ENCODE peak calls at places on chromosome 10, in ten cellular contexts. One of them, this sample, is unnamed.
A peak's percentile ranks its signal among the peaks of the same experiment; 100 is the strongest.

GRCh38 chr10:106566871-106567270 is 597.6 kb downstream of the SORCS1 start:
- DNase-seq in NCI-H345: no peak
- DNase-seq in stimulated activated CD4-positive, alpha-beta T cell treated with anti-CD3 and anti-CD28 coated beads, Interleukin-4, amount 100 ng/mL, for 4 hours: no peak
- DNase-seq in T-cell: no peak
- DNase-seq in AG10803: peak; percentile 35
- DNase-seq in stromal cell of bone marrow: no peak
- DNase-seq in caudate nucleus: no peak
- DNase-seq in Jurkat, Clone E6-1: no peak
- DNase-seq in dermis blood vessel endothelial cell: no peak
- DNase-seq in HTR-8/SVneo: no peak
- DNase-seq in this sample: no peak

GRCh38 chr10:86203162-86203905 is 163.3 kb downstream of the GRID1 start:
- DNase-seq in Jurkat, Clone E6-1: peak; percentile 27
- DNase-seq in T-cell: no peak
- DNase-seq in dermis blood vessel endothelial cell: peak; percentile 15
- DNase-seq in AG10803: peak; percentile 4
- DNase-seq in stromal cell of bone marrow: peak; percentile 2
- DNase-seq in HTR-8/SVneo: peak; percentile 34
- DNase-seq in NCI-H345: no peak
- DNase-seq in caudate nucleus: no peak
- DNase-seq in stimulated activated CD4-positive, alpha-beta T cell treated with anti-CD3 and anti-CD28 coated beads, Interleukin-4, amount 100 ng/mL, for 4 hours: no peak
- DNase-seq in this sample: no peak

GRCh38 chr10:82981137-82981723 is 1106.2 kb downstream of the NRG3 start:
- DNase-seq in Jurkat, Clone E6-1: no peak
- DNase-seq in T-cell: no peak
- DNase-seq in NCI-H345: no peak
- DNase-seq in stromal cell of bone marrow: peak; percentile 29
- DNase-seq in stimulated activated CD4-positive, alpha-beta T cell treated with anti-CD3 and anti-CD28 coated beads, Interleukin-4, amount 100 ng/mL, for 4 hours: no peak
- DNase-seq in dermis blood vessel endothelial cell: no peak
- DNase-seq in AG10803: peak; percentile 61
- DNase-seq in caudate nucleus: no peak
- DNase-seq in HTR-8/SVneo: no peak
- DNase-seq in this sample: no peak

GRCh38 chr10:111247781-111248389 is 171.1 kb downstream of the ADRA2A start:
- DNase-seq in stromal cell of bone marrow: no peak
- DNase-seq in caudate nucleus: no peak
- DNase-seq in NCI-H345: no peak
- DNase-seq in Jurkat, Clone E6-1: no peak
- DNase-seq in dermis blood vessel endothelial cell: no peak
- DNase-seq in AG10803: peak; percentile 17
- DNase-seq in HTR-8/SVneo: peak; percentile 7
- DNase-seq in stimulated activated CD4-positive, alpha-beta T cell treated with anti-CD3 and anti-CD28 coated beads, Interleukin-4, amount 100 ng/mL, for 4 hours: no peak
- DNase-seq in T-cell: no peak
- DNase-seq in this sample: no peak

GRCh38 chr10:29646238-29646902 is 11.6 kb upstream of the SVIL start:
- DNase-seq in AG10803: peak; percentile 88
- DNase-seq in HTR-8/SVneo: peak; percentile 74
- DNase-seq in stromal cell of bone marrow: peak; percentile 93
- DNase-seq in stimulated activated CD4-positive, alpha-beta T cell treated with anti-CD3 and anti-CD28 coated beads, Interleukin-4, amount 100 ng/mL, for 4 hours: peak; percentile 25
- DNase-seq in NCI-H345: no peak
- DNase-seq in Jurkat, Clone E6-1: no peak
- DNase-seq in T-cell: no peak
- DNase-seq in dermis blood vessel endothelial cell: peak; percentile 50
- DNase-seq in caudate nucleus: no peak
- DNase-seq in this sample: peak; percentile 95

GRCh38 chr10:86523348-86523747 is 1.8 kb upstream of the WAPL start:
- DNase-seq in T-cell: no peak
- DNase-seq in stimulated activated CD4-positive, alpha-beta T cell treated with anti-CD3 and anti-CD28 coated beads, Interleukin-4, amount 100 ng/mL, for 4 hours: no peak
- DNase-seq in AG10803: peak; percentile 20
- DNase-seq in Jurkat, Clone E6-1: no peak
- DNase-seq in HTR-8/SVneo: no peak
- DNase-seq in stromal cell of bone marrow: no peak
- DNase-seq in dermis blood vessel endothelial cell: no peak
- DNase-seq in caudate nucleus: no peak
- DNase-seq in NCI-H345: no peak
- DNase-seq in this sample: no peak

GRCh38 chr10:26367771-26368170 is 70.4 kb upstream of the APBB1IP start:
- DNase-seq in T-cell: no peak
- DNase-seq in caudate nucleus: no peak
- DNase-seq in AG10803: peak; percentile 30
- DNase-seq in Jurkat, Clone E6-1: peak; percentile 46
- DNase-seq in NCI-H345: no peak
- DNase-seq in stimulated activated CD4-positive, alpha-beta T cell treated with anti-CD3 and anti-CD28 coated beads, Interleukin-4, amount 100 ng/mL, for 4 hours: no peak
- DNase-seq in stromal cell of bone marrow: no peak
- DNase-seq in HTR-8/SVneo: peak; percentile 22
- DNase-seq in dermis blood vessel endothelial cell: peak; percentile 4
- DNase-seq in this sample: peak; percentile 0

GRCh38 chr10:101561068-101561915 is 26.8 kb downstream of the POLL start:
- DNase-seq in T-cell: no peak
- DNase-seq in AG10803: no peak
- DNase-seq in caudate nucleus: no peak
- DNase-seq in dermis blood vessel endothelial cell: no peak
- DNase-seq in stimulated activated CD4-positive, alpha-beta T cell treated with anti-CD3 and anti-CD28 coated beads, Interleukin-4, amount 100 ng/mL, for 4 hours: no peak
- DNase-seq in HTR-8/SVneo: no peak
- DNase-seq in NCI-H345: no peak
- DNase-seq in Jurkat, Clone E6-1: no peak
- DNase-seq in stromal cell of bone marrow: no peak
- DNase-seq in this sample: no peak

GRCh38 chr10:75136346-75136745 is 24.9 kb downstream of the SAMD8 start:
- DNase-seq in dermis blood vessel endothelial cell: no peak
- DNase-seq in AG10803: no peak
- DNase-seq in stimulated activated CD4-positive, alpha-beta T cell treated with anti-CD3 and anti-CD28 coated beads, Interleukin-4, amount 100 ng/mL, for 4 hours: no peak
- DNase-seq in stromal cell of bone marrow: no peak
- DNase-seq in HTR-8/SVneo: no peak
- DNase-seq in caudate nucleus: no peak
- DNase-seq in NCI-H345: no peak
- DNase-seq in T-cell: no peak
- DNase-seq in Jurkat, Clone E6-1: no peak
- DNase-seq in this sample: no peak

GRCh38 chr10:18140957-18141888 is 999 bp downstream of the CACNB2 start:
- DNase-seq in caudate nucleus: no peak
- DNase-seq in stromal cell of bone marrow: no peak
- DNase-seq in stimulated activated CD4-positive, alpha-beta T cell treated with anti-CD3 and anti-CD28 coated beads, Interleukin-4, amount 100 ng/mL, for 4 hours: no peak
- DNase-seq in AG10803: no peak
- DNase-seq in NCI-H345: no peak
- DNase-seq in T-cell: no peak
- DNase-seq in Jurkat, Clone E6-1: no peak
- DNase-seq in dermis blood vessel endothelial cell: no peak
- DNase-seq in HTR-8/SVneo: no peak
- DNase-seq in this sample: no peak

GRCh38 chr10:110355922-110356627 is 51.4 kb upstream of the SMNDC1 start:
- DNase-seq in stromal cell of bone marrow: no peak
- DNase-seq in stimulated activated CD4-positive, alpha-beta T cell treated with anti-CD3 and anti-CD28 coated beads, Interleukin-4, amount 100 ng/mL, for 4 hours: peak; percentile 53
- DNase-seq in NCI-H345: no peak
- DNase-seq in caudate nucleus: no peak
- DNase-seq in Jurkat, Clone E6-1: no peak
- DNase-seq in T-cell: peak; percentile 27
- DNase-seq in AG10803: no peak
- DNase-seq in HTR-8/SVneo: no peak
- DNase-seq in dermis blood vessel endothelial cell: no peak
- DNase-seq in this sample: no peak

GRCh38 chr10:75191821-75192568 is 18.6 kb upstream of the VDAC2 start:
- DNase-seq in dermis blood vessel endothelial cell: peak; percentile 62
- DNase-seq in T-cell: no peak
- DNase-seq in HTR-8/SVneo: peak; percentile 76
- DNase-seq in AG10803: peak; percentile 93
- DNase-seq in stimulated activated CD4-positive, alpha-beta T cell treated with anti-CD3 and anti-CD28 coated beads, Interleukin-4, amount 100 ng/mL, for 4 hours: no peak
- DNase-seq in stromal cell of bone marrow: peak; percentile 89
- DNase-seq in Jurkat, Clone E6-1: no peak
- DNase-seq in caudate nucleus: no peak
- DNase-seq in NCI-H345: no peak
- DNase-seq in this sample: peak; percentile 84

GRCh38 chr10:79239275-79239779 is 107.9 kb upstream of the PPIF start:
- DNase-seq in stromal cell of bone marrow: peak; percentile 36
- DNase-seq in dermis blood vessel endothelial cell: no peak
- DNase-seq in NCI-H345: no peak
- DNase-seq in Jurkat, Clone E6-1: no peak
- DNase-seq in AG10803: no peak
- DNase-seq in HTR-8/SVneo: peak; percentile 53
- DNase-seq in stimulated activated CD4-positive, alpha-beta T cell treated with anti-CD3 and anti-CD28 coated beads, Interleukin-4, amount 100 ng/mL, for 4 hours: no peak
- DNase-seq in caudate nucleus: peak; percentile 72
- DNase-seq in T-cell: no peak
- DNase-seq in this sample: no peak

GRCh38 chr10:120607016-120607709 is 150.1 kb downstream of the PLPP4 start:
- DNase-seq in stromal cell of bone marrow: peak; percentile 71
- DNase-seq in T-cell: no peak
- DNase-seq in stimulated activated CD4-positive, alpha-beta T cell treated with anti-CD3 and anti-CD28 coated beads, Interleukin-4, amount 100 ng/mL, for 4 hours: no peak
- DNase-seq in NCI-H345: no peak
- DNase-seq in dermis blood vessel endothelial cell: no peak
- DNase-seq in AG10803: peak; percentile 84
- DNase-seq in Jurkat, Clone E6-1: no peak
- DNase-seq in caudate nucleus: no peak
- DNase-seq in HTR-8/SVneo: no peak
- DNase-seq in this sample: no peak

GRCh38 chr10:70613941-70614340 is 11.4 kb upstream of the PRF1 start:
- DNase-seq in Jurkat, Clone E6-1: no peak
- DNase-seq in caudate nucleus: no peak
- DNase-seq in NCI-H345: no peak
- DNase-seq in T-cell: no peak
- DNase-seq in stimulated activated CD4-positive, alpha-beta T cell treated with anti-CD3 and anti-CD28 coated beads, Interleukin-4, amount 100 ng/mL, for 4 hours: no peak
- DNase-seq in AG10803: no peak
- DNase-seq in HTR-8/SVneo: no peak
- DNase-seq in stromal cell of bone marrow: no peak
- DNase-seq in dermis blood vessel endothelial cell: no peak
- DNase-seq in this sample: no peak

GRCh38 chr10:96440257-96441125 is 73.2 kb downstream of the TLL2 start:
- DNase-seq in dermis blood vessel endothelial cell: no peak
- DNase-seq in HTR-8/SVneo: no peak
- DNase-seq in T-cell: no peak
- DNase-seq in stimulated activated CD4-positive, alpha-beta T cell treated with anti-CD3 and anti-CD28 coated beads, Interleukin-4, amount 100 ng/mL, for 4 hours: no peak
- DNase-seq in stromal cell of bone marrow: no peak
- DNase-seq in NCI-H345: no peak
- DNase-seq in caudate nucleus: no peak
- DNase-seq in AG10803: peak; percentile 24
- DNase-seq in Jurkat, Clone E6-1: no peak
- DNase-seq in this sample: no peak

GRCh38 chr10:119243967-119244366 is 36.6 kb downstream of the GRK5 start:
- DNase-seq in HTR-8/SVneo: no peak
- DNase-seq in stromal cell of bone marrow: no peak
- DNase-seq in stimulated activated CD4-positive, alpha-beta T cell treated with anti-CD3 and anti-CD28 coated beads, Interleukin-4, amount 100 ng/mL, for 4 hours: no peak
- DNase-seq in NCI-H345: no peak
- DNase-seq in Jurkat, Clone E6-1: no peak
- DNase-seq in AG10803: no peak
- DNase-seq in caudate nucleus: no peak
- DNase-seq in T-cell: no peak
- DNase-seq in dermis blood vessel endothelial cell: no peak
- DNase-seq in this sample: no peak

GRCh38 chr10:6135039-6135438 is 46.2 kb downstream of the RBM17 start:
- DNase-seq in caudate nucleus: no peak
- DNase-seq in AG10803: no peak
- DNase-seq in stimulated activated CD4-positive, alpha-beta T cell treated with anti-CD3 and anti-CD28 coated beads, Interleukin-4, amount 100 ng/mL, for 4 hours: no peak
- DNase-seq in Jurkat, Clone E6-1: peak; percentile 34
- DNase-seq in dermis blood vessel endothelial cell: no peak
- DNase-seq in NCI-H345: no peak
- DNase-seq in stromal cell of bone marrow: no peak
- DNase-seq in HTR-8/SVneo: no peak
- DNase-seq in T-cell: no peak
- DNase-seq in this sample: no peak

GRCh38 chr10:71746344-71747037 is 26.8 kb downstream of the VSIR start:
- DNase-seq in stimulated activated CD4-positive, alpha-beta T cell treated with anti-CD3 and anti-CD28 coated beads, Interleukin-4, amount 100 ng/mL, for 4 hours: no peak
- DNase-seq in Jurkat, Clone E6-1: no peak
- DNase-seq in AG10803: no peak
- DNase-seq in HTR-8/SVneo: peak; percentile 29
- DNase-seq in stromal cell of bone marrow: no peak
- DNase-seq in NCI-H345: no peak
- DNase-seq in caudate nucleus: no peak
- DNase-seq in T-cell: no peak
- DNase-seq in dermis blood vessel endothelial cell: no peak
- DNase-seq in this sample: no peak

GRCh38 chr10:13219685-13220670 is 14.2 kb downstream of the UCMA start:
- DNase-seq in stromal cell of bone marrow: no peak
- DNase-seq in dermis blood vessel endothelial cell: peak; percentile 13
- DNase-seq in Jurkat, Clone E6-1: peak; percentile 44
- DNase-seq in caudate nucleus: no peak
- DNase-seq in stimulated activated CD4-positive, alpha-beta T cell treated with anti-CD3 and anti-CD28 coated beads, Interleukin-4, amount 100 ng/mL, for 4 hours: no peak
- DNase-seq in AG10803: peak; percentile 5
- DNase-seq in T-cell: no peak
- DNase-seq in HTR-8/SVneo: no peak
- DNase-seq in NCI-H345: no peak
- DNase-seq in this sample: no peak

GRCh38 chr10:24680647-24681475 is 42.8 kb downstream of the ARHGAP21 start:
- DNase-seq in Jurkat, Clone E6-1: no peak
- DNase-seq in AG10803: peak; percentile 67
- DNase-seq in caudate nucleus: no peak
- DNase-seq in dermis blood vessel endothelial cell: peak; percentile 5
- DNase-seq in T-cell: no peak
- DNase-seq in HTR-8/SVneo: no peak
- DNase-seq in NCI-H345: no peak
- DNase-seq in stimulated activated CD4-positive, alpha-beta T cell treated with anti-CD3 and anti-CD28 coated beads, Interleukin-4, amount 100 ng/mL, for 4 hours: no peak
- DNase-seq in stromal cell of bone marrow: peak; percentile 53
- DNase-seq in this sample: no peak